ENCODE peak calls at places on chromosomes 2 and 18, in eight cellular contexts. One of them, this sample, is unnamed.

GRCh38 chr2:78029392-78029995 is 507.3 kb upstream of the LRRTM4 start:
- DNase-seq in HTR-8/SVneo: no peak
- DNase-seq in astrocyte of the spinal cord: no peak
- DNase-seq in AG09309: no peak
- DNase-seq in T-helper 1 cell: no peak
- DNase-seq in RPMI7951: no peak
- DNase-seq in stimulated activated CD8-positive, alpha-beta memory T cell treated with anti-CD3 and anti-CD28 coated beads, Interleukin-7, amount 100 ng/mL, for 1 hour: no peak
- DNase-seq in activated gamma-delta T cell treated with anti-CD3 and anti-CD28 coated beads, Interleukin-2, amount 50 U/mL, for 16 hours: no peak
- DNase-seq in this sample: no peak

GRCh38 chr2:170332676-170333402 is 154.9 kb downstream of the MYO3B start:
- DNase-seq in activated gamma-delta T cell treated with anti-CD3 and anti-CD28 coated beads, Interleukin-2, amount 50 U/mL, for 16 hours: no peak
- DNase-seq in astrocyte of the spinal cord: no peak
- DNase-seq in stimulated activated CD8-positive, alpha-beta memory T cell treated with anti-CD3 and anti-CD28 coated beads, Interleukin-7, amount 100 ng/mL, for 1 hour: no peak
- DNase-seq in T-helper 1 cell: no peak
- DNase-seq in HTR-8/SVneo: no peak
- DNase-seq in RPMI7951: peak
- DNase-seq in AG09309: no peak
- DNase-seq in this sample: no peak

GRCh38 chr2:197804758-197805597 is 585 bp downstream of the PLCL1 start:
- DNase-seq in astrocyte of the spinal cord: peak
- DNase-seq in HTR-8/SVneo: no peak
- DNase-seq in AG09309: no peak
- DNase-seq in T-helper 1 cell: peak
- DNase-seq in stimulated activated CD8-positive, alpha-beta memory T cell treated with anti-CD3 and anti-CD28 coated beads, Interleukin-7, amount 100 ng/mL, for 1 hour: no peak
- DNase-seq in RPMI7951: peak
- DNase-seq in activated gamma-delta T cell treated with anti-CD3 and anti-CD28 coated beads, Interleukin-2, amount 50 U/mL, for 16 hours: no peak
- DNase-seq in this sample: no peak

GRCh38 chr2:64192080-64192479 is 47.9 kb upstream of the PELI1 start:
- DNase-seq in T-helper 1 cell: no peak
- DNase-seq in astrocyte of the spinal cord: no peak
- DNase-seq in HTR-8/SVneo: no peak
- DNase-seq in stimulated activated CD8-positive, alpha-beta memory T cell treated with anti-CD3 and anti-CD28 coated beads, Interleukin-7, amount 100 ng/mL, for 1 hour: no peak
- DNase-seq in activated gamma-delta T cell treated with anti-CD3 and anti-CD28 coated beads, Interleukin-2, amount 50 U/mL, for 16 hours: no peak
- DNase-seq in AG09309: no peak
- DNase-seq in RPMI7951: no peak
- DNase-seq in this sample: no peak

GRCh38 chr2:88933980-88934379 is 242.5 kb downstream of the RPIA start:
- DNase-seq in T-helper 1 cell: no peak
- DNase-seq in RPMI7951: peak
- DNase-seq in stimulated activated CD8-positive, alpha-beta memory T cell treated with anti-CD3 and anti-CD28 coated beads, Interleukin-7, amount 100 ng/mL, for 1 hour: no peak
- DNase-seq in HTR-8/SVneo: no peak
- DNase-seq in activated gamma-delta T cell treated with anti-CD3 and anti-CD28 coated beads, Interleukin-2, amount 50 U/mL, for 16 hours: no peak
- DNase-seq in AG09309: no peak
- DNase-seq in astrocyte of the spinal cord: no peak
- DNase-seq in this sample: no peak

GRCh38 chr2:37829202-37829601 is 95.9 kb upstream of the RMDN2 start:
- DNase-seq in RPMI7951: peak
- DNase-seq in astrocyte of the spinal cord: peak
- DNase-seq in AG09309: peak
- DNase-seq in stimulated activated CD8-positive, alpha-beta memory T cell treated with anti-CD3 and anti-CD28 coated beads, Interleukin-7, amount 100 ng/mL, for 1 hour: no peak
- DNase-seq in T-helper 1 cell: no peak
- DNase-seq in HTR-8/SVneo: peak
- DNase-seq in activated gamma-delta T cell treated with anti-CD3 and anti-CD28 coated beads, Interleukin-2, amount 50 U/mL, for 16 hours: no peak
- DNase-seq in this sample: no peak

GRCh38 chr2:38181802-38182517 is 106.0 kb upstream of the CYP1B1 start:
- DNase-seq in astrocyte of the spinal cord: no peak
- DNase-seq in activated gamma-delta T cell treated with anti-CD3 and anti-CD28 coated beads, Interleukin-2, amount 50 U/mL, for 16 hours: no peak
- DNase-seq in stimulated activated CD8-positive, alpha-beta memory T cell treated with anti-CD3 and anti-CD28 coated beads, Interleukin-7, amount 100 ng/mL, for 1 hour: no peak
- DNase-seq in AG09309: no peak
- DNase-seq in HTR-8/SVneo: no peak
- DNase-seq in RPMI7951: no peak
- DNase-seq in T-helper 1 cell: no peak
- DNase-seq in this sample: no peak

GRCh38 chr2:9378433-9379371 is 44.6 kb downstream of the ITGB1BP1 start:
- DNase-seq in stimulated activated CD8-positive, alpha-beta memory T cell treated with anti-CD3 and anti-CD28 coated beads, Interleukin-7, amount 100 ng/mL, for 1 hour: no peak
- DNase-seq in T-helper 1 cell: no peak
- DNase-seq in astrocyte of the spinal cord: peak
- DNase-seq in activated gamma-delta T cell treated with anti-CD3 and anti-CD28 coated beads, Interleukin-2, amount 50 U/mL, for 16 hours: no peak
- DNase-seq in HTR-8/SVneo: peak
- DNase-seq in AG09309: no peak
- DNase-seq in RPMI7951: peak
- DNase-seq in this sample: no peak

GRCh38 chr2:117536139-117536538 is 278.4 kb upstream of the DDX18 start:
- DNase-seq in AG09309: no peak
- DNase-seq in astrocyte of the spinal cord: no peak
- DNase-seq in activated gamma-delta T cell treated with anti-CD3 and anti-CD28 coated beads, Interleukin-2, amount 50 U/mL, for 16 hours: no peak
- DNase-seq in HTR-8/SVneo: no peak
- DNase-seq in stimulated activated CD8-positive, alpha-beta memory T cell treated with anti-CD3 and anti-CD28 coated beads, Interleukin-7, amount 100 ng/mL, for 1 hour: no peak
- DNase-seq in T-helper 1 cell: no peak
- DNase-seq in RPMI7951: no peak
- DNase-seq in this sample: no peak

GRCh38 chr2:240959941-240960308 is 38.5 kb upstream of the SNED1 start:
- DNase-seq in astrocyte of the spinal cord: no peak
- DNase-seq in RPMI7951: no peak
- DNase-seq in stimulated activated CD8-positive, alpha-beta memory T cell treated with anti-CD3 and anti-CD28 coated beads, Interleukin-7, amount 100 ng/mL, for 1 hour: no peak
- DNase-seq in AG09309: no peak
- DNase-seq in HTR-8/SVneo: no peak
- DNase-seq in T-helper 1 cell: no peak
- DNase-seq in activated gamma-delta T cell treated with anti-CD3 and anti-CD28 coated beads, Interleukin-2, amount 50 U/mL, for 16 hours: no peak
- DNase-seq in this sample: no peak

GRCh38 chr2:168156661-168157060 is 90.7 kb downstream of the STK39 start:
- DNase-seq in RPMI7951: peak
- DNase-seq in activated gamma-delta T cell treated with anti-CD3 and anti-CD28 coated beads, Interleukin-2, amount 50 U/mL, for 16 hours: no peak
- DNase-seq in HTR-8/SVneo: peak
- DNase-seq in T-helper 1 cell: no peak
- DNase-seq in stimulated activated CD8-positive, alpha-beta memory T cell treated with anti-CD3 and anti-CD28 coated beads, Interleukin-7, amount 100 ng/mL, for 1 hour: no peak
- DNase-seq in astrocyte of the spinal cord: peak
- DNase-seq in AG09309: peak
- DNase-seq in this sample: no peak

GRCh38 chr2:127607399-127607908 is 38.5 kb upstream of the GPR17 start:
- DNase-seq in stimulated activated CD8-positive, alpha-beta memory T cell treated with anti-CD3 and anti-CD28 coated beads, Interleukin-7, amount 100 ng/mL, for 1 hour: no peak
- DNase-seq in T-helper 1 cell: no peak
- DNase-seq in RPMI7951: no peak
- DNase-seq in AG09309: no peak
- DNase-seq in activated gamma-delta T cell treated with anti-CD3 and anti-CD28 coated beads, Interleukin-2, amount 50 U/mL, for 16 hours: no peak
- DNase-seq in astrocyte of the spinal cord: no peak
- DNase-seq in HTR-8/SVneo: no peak
- DNase-seq in this sample: no peak

GRCh38 chr2:236366406-236366805 is 102.2 kb upstream of the ASB18 start:
- DNase-seq in astrocyte of the spinal cord: no peak
- DNase-seq in stimulated activated CD8-positive, alpha-beta memory T cell treated with anti-CD3 and anti-CD28 coated beads, Interleukin-7, amount 100 ng/mL, for 1 hour: no peak
- DNase-seq in AG09309: no peak
- DNase-seq in T-helper 1 cell: no peak
- DNase-seq in HTR-8/SVneo: no peak
- DNase-seq in RPMI7951: no peak
- DNase-seq in activated gamma-delta T cell treated with anti-CD3 and anti-CD28 coated beads, Interleukin-2, amount 50 U/mL, for 16 hours: peak
- DNase-seq in this sample: no peak

GRCh38 chr2:180699657-180700361 is 280.6 kb upstream of the UBE2E3 start:
- DNase-seq in activated gamma-delta T cell treated with anti-CD3 and anti-CD28 coated beads, Interleukin-2, amount 50 U/mL, for 16 hours: no peak
- DNase-seq in RPMI7951: peak
- DNase-seq in astrocyte of the spinal cord: no peak
- DNase-seq in T-helper 1 cell: no peak
- DNase-seq in AG09309: no peak
- DNase-seq in stimulated activated CD8-positive, alpha-beta memory T cell treated with anti-CD3 and anti-CD28 coated beads, Interleukin-7, amount 100 ng/mL, for 1 hour: no peak
- DNase-seq in HTR-8/SVneo: no peak
- DNase-seq in this sample: no peak

GRCh38 chr2:105644174-105644980 is 100.3 kb upstream of the NCK2 start:
- DNase-seq in HTR-8/SVneo: no peak
- DNase-seq in T-helper 1 cell: no peak
- DNase-seq in RPMI7951: peak
- DNase-seq in stimulated activated CD8-positive, alpha-beta memory T cell treated with anti-CD3 and anti-CD28 coated beads, Interleukin-7, amount 100 ng/mL, for 1 hour: no peak
- DNase-seq in astrocyte of the spinal cord: peak
- DNase-seq in AG09309: peak
- DNase-seq in activated gamma-delta T cell treated with anti-CD3 and anti-CD28 coated beads, Interleukin-2, amount 50 U/mL, for 16 hours: no peak
- DNase-seq in this sample: no peak

GRCh38 chr18:47730795-47731194 is 199.7 kb downstream of the SMAD2 start:
- DNase-seq in HTR-8/SVneo: peak
- DNase-seq in RPMI7951: peak
- DNase-seq in stimulated activated CD8-positive, alpha-beta memory T cell treated with anti-CD3 and anti-CD28 coated beads, Interleukin-7, amount 100 ng/mL, for 1 hour: no peak
- DNase-seq in AG09309: no peak
- DNase-seq in astrocyte of the spinal cord: peak
- DNase-seq in T-helper 1 cell: no peak
- DNase-seq in activated gamma-delta T cell treated with anti-CD3 and anti-CD28 coated beads, Interleukin-2, amount 50 U/mL, for 16 hours: no peak
- DNase-seq in this sample: no peak

GRCh38 chr2:172282944-172283343 is 144.4 kb upstream of the ITGA6 start:
- DNase-seq in HTR-8/SVneo: peak
- DNase-seq in RPMI7951: peak
- DNase-seq in activated gamma-delta T cell treated with anti-CD3 and anti-CD28 coated beads, Interleukin-2, amount 50 U/mL, for 16 hours: no peak
- DNase-seq in T-helper 1 cell: no peak
- DNase-seq in AG09309: peak
- DNase-seq in stimulated activated CD8-positive, alpha-beta memory T cell treated with anti-CD3 and anti-CD28 coated beads, Interleukin-7, amount 100 ng/mL, for 1 hour: no peak
- DNase-seq in astrocyte of the spinal cord: peak
- DNase-seq in this sample: no peak

GRCh38 chr2:38122344-38122743 is 46.4 kb upstream of the CYP1B1 start:
- DNase-seq in HTR-8/SVneo: no peak
- DNase-seq in astrocyte of the spinal cord: no peak
- DNase-seq in AG09309: no peak
- DNase-seq in stimulated activated CD8-positive, alpha-beta memory T cell treated with anti-CD3 and anti-CD28 coated beads, Interleukin-7, amount 100 ng/mL, for 1 hour: no peak
- DNase-seq in activated gamma-delta T cell treated with anti-CD3 and anti-CD28 coated beads, Interleukin-2, amount 50 U/mL, for 16 hours: no peak
- DNase-seq in T-helper 1 cell: no peak
- DNase-seq in RPMI7951: no peak
- DNase-seq in this sample: no peak

GRCh38 chr2:239157766-239158165 is 243.1 kb downstream of the HDAC4 start:
- DNase-seq in HTR-8/SVneo: no peak
- DNase-seq in AG09309: no peak
- DNase-seq in T-helper 1 cell: no peak
- DNase-seq in activated gamma-delta T cell treated with anti-CD3 and anti-CD28 coated beads, Interleukin-2, amount 50 U/mL, for 16 hours: no peak
- DNase-seq in stimulated activated CD8-positive, alpha-beta memory T cell treated with anti-CD3 and anti-CD28 coated beads, Interleukin-7, amount 100 ng/mL, for 1 hour: no peak
- DNase-seq in RPMI7951: no peak
- DNase-seq in astrocyte of the spinal cord: no peak
- DNase-seq in this sample: no peak

GRCh38 chr2:216596986-216597509 is 36.2 kb upstream of the IGFBP2 start:
- DNase-seq in astrocyte of the spinal cord: no peak
- DNase-seq in RPMI7951: peak
- DNase-seq in T-helper 1 cell: no peak
- DNase-seq in AG09309: peak
- DNase-seq in activated gamma-delta T cell treated with anti-CD3 and anti-CD28 coated beads, Interleukin-2, amount 50 U/mL, for 16 hours: no peak
- DNase-seq in HTR-8/SVneo: no peak
- DNase-seq in stimulated activated CD8-positive, alpha-beta memory T cell treated with anti-CD3 and anti-CD28 coated beads, Interleukin-7, amount 100 ng/mL, for 1 hour: no peak
- DNase-seq in this sample: no peak

GRCh38 chr2:18046558-18046957 is 168.1 kb downstream of the KCNS3 start:
- DNase-seq in activated gamma-delta T cell treated with anti-CD3 and anti-CD28 coated beads, Interleukin-2, amount 50 U/mL, for 16 hours: no peak
- DNase-seq in stimulated activated CD8-positive, alpha-beta memory T cell treated with anti-CD3 and anti-CD28 coated beads, Interleukin-7, amount 100 ng/mL, for 1 hour: no peak
- DNase-seq in AG09309: peak
- DNase-seq in HTR-8/SVneo: no peak
- DNase-seq in T-helper 1 cell: no peak
- DNase-seq in RPMI7951: peak
- DNase-seq in astrocyte of the spinal cord: peak
- DNase-seq in this sample: no peak

GRCh38 chr18:13606589-13607254 is 119.6 kb downstream of the FAM210A start:
- DNase-seq in RPMI7951: no peak
- DNase-seq in astrocyte of the spinal cord: no peak
- DNase-seq in HTR-8/SVneo: no peak
- DNase-seq in T-helper 1 cell: no peak
- DNase-seq in stimulated activated CD8-positive, alpha-beta memory T cell treated with anti-CD3 and anti-CD28 coated beads, Interleukin-7, amount 100 ng/mL, for 1 hour: no peak
- DNase-seq in AG09309: no peak
- DNase-seq in activated gamma-delta T cell treated with anti-CD3 and anti-CD28 coated beads, Interleukin-2, amount 50 U/mL, for 16 hours: no peak
- DNase-seq in this sample: no peak

GRCh38 chr2:133780099-133780996 is 212.1 kb upstream of the NCKAP5 start:
- DNase-seq in stimulated activated CD8-positive, alpha-beta memory T cell treated with anti-CD3 and anti-CD28 coated beads, Interleukin-7, amount 100 ng/mL, for 1 hour: no peak
- DNase-seq in AG09309: peak
- DNase-seq in T-helper 1 cell: no peak
- DNase-seq in HTR-8/SVneo: peak
- DNase-seq in RPMI7951: peak
- DNase-seq in activated gamma-delta T cell treated with anti-CD3 and anti-CD28 coated beads, Interleukin-2, amount 50 U/mL, for 16 hours: no peak
- DNase-seq in astrocyte of the spinal cord: peak
- DNase-seq in this sample: peak

GRCh38 chr18:3857544-3857943 is 407.6 kb downstream of the TGIF1 start:
- DNase-seq in T-helper 1 cell: no peak
- DNase-seq in HTR-8/SVneo: no peak
- DNase-seq in RPMI7951: no peak
- DNase-seq in AG09309: peak
- DNase-seq in activated gamma-delta T cell treated with anti-CD3 and anti-CD28 coated beads, Interleukin-2, amount 50 U/mL, for 16 hours: no peak
- DNase-seq in astrocyte of the spinal cord: no peak
- DNase-seq in stimulated activated CD8-positive, alpha-beta memory T cell treated with anti-CD3 and anti-CD28 coated beads, Interleukin-7, amount 100 ng/mL, for 1 hour: no peak
- DNase-seq in this sample: no peak

GRCh38 chr2:213150315-213150951 is 979 bp downstream of the IKZF2 start:
- DNase-seq in activated gamma-delta T cell treated with anti-CD3 and anti-CD28 coated beads, Interleukin-2, amount 50 U/mL, for 16 hours: no peak
- DNase-seq in T-helper 1 cell: no peak
- DNase-seq in AG09309: no peak
- DNase-seq in stimulated activated CD8-positive, alpha-beta memory T cell treated with anti-CD3 and anti-CD28 coated beads, Interleukin-7, amount 100 ng/mL, for 1 hour: no peak
- DNase-seq in RPMI7951: peak
- DNase-seq in HTR-8/SVneo: no peak
- DNase-seq in astrocyte of the spinal cord: peak
- DNase-seq in this sample: no peak

GRCh38 chr2:221323513-221323912 is 248.6 kb downstream of the EPHA4 start:
- DNase-seq in T-helper 1 cell: no peak
- DNase-seq in astrocyte of the spinal cord: no peak
- DNase-seq in stimulated activated CD8-positive, alpha-beta memory T cell treated with anti-CD3 and anti-CD28 coated beads, Interleukin-7, amount 100 ng/mL, for 1 hour: no peak
- DNase-seq in activated gamma-delta T cell treated with anti-CD3 and anti-CD28 coated beads, Interleukin-2, amount 50 U/mL, for 16 hours: no peak
- DNase-seq in AG09309: no peak
- DNase-seq in RPMI7951: no peak
- DNase-seq in HTR-8/SVneo: no peak
- DNase-seq in this sample: no peak

GRCh38 chr2:66547887-66548286 is 113.0 kb downstream of the MEIS1 start:
- DNase-seq in stimulated activated CD8-positive, alpha-beta memory T cell treated with anti-CD3 and anti-CD28 coated beads, Interleukin-7, amount 100 ng/mL, for 1 hour: no peak
- DNase-seq in astrocyte of the spinal cord: no peak
- DNase-seq in activated gamma-delta T cell treated with anti-CD3 and anti-CD28 coated beads, Interleukin-2, amount 50 U/mL, for 16 hours: no peak
- DNase-seq in HTR-8/SVneo: no peak
- DNase-seq in AG09309: no peak
- DNase-seq in RPMI7951: no peak
- DNase-seq in T-helper 1 cell: no peak
- DNase-seq in this sample: no peak

This sample was measured in GM12891.